ENCODE peak calls at places on chromosomes 13 and 19, in seven cellular contexts. H, D, E, U, L, Q and B are unnamed samples.

GRCh38 chr13:36151591-36151990 is 20.4 kb upstream of the DCLK1 start:
- DNase-seq in H (no peak), D (no peak), E (no peak), U (peak), L (no peak), Q (no peak), B (no peak)

GRCh38 chr13:27172495-27172842 is 858 bp upstream of the USP12 start:
- DNase-seq in H (peak), D (no peak), E (no peak), U (no peak), L (no peak), Q (no peak), B (no peak)

GRCh38 chr19:23345838-23346237 is 49.4 kb downstream of the ZNF91 start:
- DNase-seq in H (no peak), D (no peak), E (no peak), U (no peak), L (no peak), Q (no peak), B (no peak)

GRCh38 chr13:112733112-112733511 is 43.3 kb downstream of the ATP11A start:
- DNase-seq in H (no peak), D (no peak), E (no peak), U (no peak), L (no peak), Q (no peak), B (no peak)

GRCh38 chr19:49006905-49007304 is 10.0 kb downstream of the LHB start:
- DNase-seq in H (no peak), D (no peak), E (no peak), U (no peak), L (no peak), Q (no peak), B (no peak)

GRCh38 chr13:105928048-105928447 is 607.4 kb downstream of the EFNB2 start:
- DNase-seq in H (no peak), D (no peak), E (no peak), U (no peak), L (no peak), Q (no peak), B (no peak)

GRCh38 chr19:1081301-1082164 is 13.6 kb downstream of the POLR2E start:
- DNase-seq in H (no peak), D (no peak), E (no peak), U (no peak), L (no peak), Q (no peak), B (no peak)

GRCh38 chr19:51681286-51681956 is 11.7 kb upstream of the SPACA6 start:
- DNase-seq in H (peak), D (no peak), E (no peak), U (no peak), L (no peak), Q (no peak), B (peak)

GRCh38 chr19:47112166-47112663 is 1.4 kb downstream of the ZC3H4 start:
- DNase-seq in H (peak), D (peak), E (peak), U (peak), L (peak), Q (peak), B (peak)

GRCh38 chr19:2731181-2732117 is 8.4 kb downstream of the SLC39A3 start:
- DNase-seq in H (no peak), D (no peak), E (no peak), U (no peak), L (no peak), Q (no peak), B (no peak)

GRCh38 chr19:55703790-55704215 is 28.8 kb downstream of the EPN1 start:
- DNase-seq in H (no peak), D (peak), E (no peak), U (peak), L (peak), Q (peak), B (peak)

GRCh38 chr19:13094771-13095392 is 7.8 kb downstream of the LYL1 start:
- DNase-seq in H (no peak), D (no peak), E (no peak), U (no peak), L (no peak), Q (no peak), B (no peak)

GRCh38 chr19:2613507-2614295 is 88.8 kb downstream of the GNG7 start:
- DNase-seq in H (peak), D (peak), E (peak), U (peak), L (peak), Q (no peak), B (no peak)

GRCh38 chr19:49436381-49437017 is 4.8 kb downstream of the SLC17A7 start:
- DNase-seq in H (no peak), D (no peak), E (no peak), U (no peak), L (no peak), Q (no peak), B (no peak)

GRCh38 chr13:90233933-90234672 is 1113.4 kb upstream of the MIR17HG start:
- DNase-seq in H (no peak), D (peak), E (no peak), U (peak), L (no peak), Q (no peak), B (no peak)

GRCh38 chr19:24098359-24098758 is 11.4 kb downstream of the ZNF254 start:
- DNase-seq in H (peak), D (no peak), E (no peak), U (no peak), L (no peak), Q (no peak), B (no peak)

GRCh38 chr19:15283141-15283885 is 49.0 kb downstream of the BRD4 start:
- DNase-seq in H (peak), D (peak), E (peak), U (peak), L (peak), Q (no peak), B (peak)

GRCh38 chr13:41231025-41231677 is 32.2 kb downstream of the MTRF1 start:
- DNase-seq in H (no peak), D (no peak), E (no peak), U (no peak), L (no peak), Q (no peak), B (no peak)
- TF ChIP-seq CTCF in H (no peak), D (no peak), E (no peak), U (no peak), L (no peak), Q (no peak), B (no peak)

DNA sequence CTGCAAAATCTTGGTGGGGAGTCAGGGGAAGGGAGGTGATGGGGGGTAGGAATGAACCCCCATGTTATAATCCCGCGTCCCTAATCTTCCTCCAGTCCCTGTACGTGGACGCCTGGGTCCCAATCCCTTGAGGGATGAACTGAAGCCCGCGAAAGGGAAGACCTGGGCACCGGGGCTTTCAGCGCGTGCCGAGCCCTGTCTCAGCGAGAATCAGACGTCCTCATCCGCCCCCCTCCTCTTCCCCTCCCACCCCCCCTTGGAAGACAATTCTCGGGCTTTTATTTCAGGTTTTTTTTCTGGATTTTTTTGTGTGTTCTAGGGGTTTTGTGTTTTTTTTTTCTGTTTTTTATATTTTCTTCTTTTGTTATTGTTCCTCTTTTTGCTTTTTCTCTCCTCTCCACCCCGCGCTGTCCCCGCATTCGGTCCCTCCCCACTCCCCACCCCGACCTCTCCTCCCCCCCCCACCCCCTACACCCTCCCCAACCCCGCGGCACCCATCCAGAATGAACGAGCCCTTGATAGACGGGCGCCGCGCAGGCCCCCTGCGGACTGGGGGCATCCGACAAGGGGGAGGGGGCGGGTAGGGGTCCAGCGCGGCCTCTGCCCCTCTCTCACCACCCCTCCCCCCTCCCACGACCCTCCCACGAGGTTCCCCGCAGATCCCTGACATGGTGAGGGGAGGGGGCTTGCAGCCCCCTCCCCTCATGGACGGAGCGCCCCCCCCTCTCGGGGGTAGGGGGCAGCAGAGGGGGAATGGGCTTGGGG is 10.3 kb downstream of the C19orf81 start:
- DNase-seq in H (no peak), D (no peak), E (no peak), U (no peak), L (no peak), Q (no peak), B (no peak)
- H3K4me3 ChIP-seq in H (no peak), D (no peak), E (peak), U (peak), L (no peak), Q (no peak), B (no peak)

GRCh38 chr19:43595999-43596841 is at the start of the genes IRGQ and ZNF576:
- DNase-seq in H (peak), D (peak), E (peak), U (peak), L (peak), Q (peak), B (peak)
- TF ChIP-seq CTCF in H (peak), D (no peak), E (no peak), U (no peak), L (no peak), Q (peak), B (no peak)

GRCh38 chr19:11479470-11480080 is 1.3 kb downstream of the ELAVL3 start:
- DNase-seq in H (no peak), D (peak), E (no peak), U (no peak), L (no peak), Q (peak), B (peak)
- H3K4me3 ChIP-seq in H (no peak), D (no peak), E (peak), U (no peak), L (no peak), Q (no peak), B (no peak)

GRCh38 chr13:110813646-110814624 is 100.4 kb downstream of the ING1 start:
- DNase-seq in H (no peak), D (peak), E (no peak), U (no peak), L (no peak), Q (no peak), B (no peak)
- TF ChIP-seq CTCF in H (no peak), D (no peak), E (no peak), U (no peak), L (no peak), Q (no peak), B (peak)

DNA sequence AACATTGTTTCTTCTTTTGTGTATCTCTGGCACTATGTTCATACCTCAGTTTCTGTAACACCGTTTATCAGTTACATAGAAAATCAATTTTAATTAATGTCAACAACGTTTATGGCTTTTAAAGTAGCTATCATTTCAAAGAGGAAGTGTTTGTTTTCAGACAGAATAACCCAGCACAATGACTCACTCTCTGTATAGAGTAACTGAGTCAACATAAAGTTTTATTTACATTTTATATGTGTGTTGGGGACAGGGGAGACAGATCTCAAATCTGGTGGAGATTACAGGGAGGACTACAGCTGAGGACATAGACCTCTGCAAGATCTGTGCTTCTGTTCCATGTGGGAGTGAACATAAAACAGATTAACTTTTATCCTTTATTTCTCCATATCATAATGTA is 2590.1 kb downstream of the PCDH9 start:
- DNase-seq in H (peak), D (no peak), E (no peak), U (no peak), L (no peak), Q (no peak), B (no peak)
- H3K4me3 ChIP-seq in H (no peak), D (no peak), E (no peak), U (no peak), L (no peak), Q (no peak), B (no peak)

GRCh38 chr19:18194554-18195238 is 1.7 kb downstream of the MPV17L2 start:
- DNase-seq in H (peak), D (peak), E (peak), U (peak), L (peak), Q (peak), B (peak)

GRCh38 chr19:18192673-18193387 is at the start of gene MPV17L2:
- DNase-seq in H (peak), D (peak), E (peak), U (peak), L (peak), Q (peak), B (peak)

GRCh38 chr19:18194208-18194530 is 1.2 kb downstream of the MPV17L2 start:
- DNase-seq in H (no peak), D (no peak), E (no peak), U (no peak), L (no peak), Q (no peak), B (no peak)

GRCh38 chr19:18191640-18192062 is 1.4 kb upstream of the MPV17L2 start:
- DNase-seq in H (no peak), D (no peak), E (no peak), U (no peak), L (peak), Q (peak), B (no peak)

GRCh38 chr19:18193388-18194207 is 580 bp downstream of the MPV17L2 start:
- DNase-seq in H (no peak), D (peak), E (peak), U (no peak), L (no peak), Q (peak), B (no peak)
- TF ChIP-seq CTCF in H (no peak), D (no peak), E (no peak), U (no peak), L (no peak), Q (no peak), B (peak)

DNA sequence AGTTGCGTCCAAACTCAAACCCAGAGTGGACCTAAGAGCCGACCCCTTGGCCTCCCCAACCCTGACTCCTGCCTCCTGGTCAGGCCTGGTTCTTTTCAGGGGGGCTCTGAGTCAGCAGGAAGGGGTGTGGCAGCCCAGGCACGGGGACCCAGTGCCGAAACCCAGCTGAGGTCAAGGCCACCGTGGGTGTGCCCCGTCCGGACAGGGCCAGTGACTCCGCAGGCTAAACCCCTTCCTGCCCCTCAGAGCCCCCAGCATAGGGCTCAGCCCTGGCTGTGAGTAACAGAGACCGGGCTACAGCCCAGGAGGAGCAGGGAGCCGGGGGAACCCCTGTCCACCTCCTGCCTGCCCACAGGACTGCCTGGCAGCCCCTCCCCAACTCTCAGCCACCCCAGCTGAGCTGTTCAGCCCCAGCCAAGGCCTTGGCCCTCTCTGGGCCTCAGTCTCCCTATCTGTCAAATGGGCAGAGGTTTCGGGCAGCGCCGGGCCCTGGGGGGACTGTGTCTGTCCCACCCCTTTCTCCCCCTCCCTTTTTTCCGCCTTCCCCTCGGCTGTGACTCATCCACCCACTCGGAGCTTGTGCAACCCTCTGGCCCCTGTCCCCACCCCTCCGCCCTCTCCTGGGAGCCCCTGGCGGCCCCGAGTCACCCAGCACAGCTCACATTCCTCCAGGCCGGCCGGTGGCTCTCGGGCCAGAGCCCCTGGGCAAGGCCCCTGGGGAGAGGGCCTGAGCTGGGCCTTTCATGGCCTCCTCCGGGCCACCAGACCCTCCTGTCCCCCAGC is 8.6 kb downstream of the ZBTB7A start:
- DNase-seq in H (peak), D (peak), E (peak), U (peak), L (peak), Q (peak), B (peak)
- H3K4me3 ChIP-seq in H (no peak), D (peak), E (peak), U (peak), L (no peak), Q (no peak), B (peak)

DNA sequence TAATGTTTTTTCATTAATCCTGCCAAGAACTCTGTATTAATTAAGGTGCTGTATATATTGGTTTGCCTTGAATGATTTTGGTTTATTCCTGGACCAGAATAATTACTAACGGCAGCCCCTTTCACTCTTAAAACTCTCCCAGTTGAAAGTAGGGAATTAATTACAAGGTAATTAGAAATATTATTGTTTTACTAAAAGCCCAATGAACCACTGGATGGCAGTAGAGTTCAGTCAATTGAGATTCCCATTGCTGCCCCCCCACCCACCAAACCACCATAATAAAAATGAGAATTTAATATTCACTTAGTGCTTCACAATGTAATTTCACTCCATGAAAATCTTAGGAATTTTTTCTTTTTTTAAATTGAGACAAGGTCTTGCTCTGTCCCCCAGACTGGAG is 13.7 kb downstream of the WBP4 start:
- DNase-seq in H (peak), D (peak), E (no peak), U (peak), L (no peak), Q (no peak), B (peak)
- TF ChIP-seq CTCF in H (peak), D (peak), E (peak), U (peak), L (peak), Q (peak), B (peak)